ENCODE peak calls at places on chromosomes 3 and 15, in four cellular contexts. A, T, R and Y are unnamed samples.

GRCh38 chr15:31361764-31362120 is 35.1 kb downstream of the KLF13 start:
- DNase-seq in R (no peak), A (no peak), T (no peak), Y (no peak)

GRCh38 chr15:31468911-31469800 is 142.5 kb downstream of the KLF13 start:
- DNase-seq in A (no peak), T (no peak), R (no peak), Y (no peak)

GRCh38 chr3:123884993-123885392 is 861 bp upstream of the MYLK start:
- DNase-seq in T (no peak), R (no peak), A (no peak), Y (no peak)

GRCh38 chr15:36994809-36995208 is 105.5 kb downstream of the MEIS2 start:
- DNase-seq in R (no peak), T (no peak), A (no peak), Y (no peak)

GRCh38 chr15:65620833-65621232 is 905 bp upstream of the SLC24A1 start:
- DNase-seq in R (no peak), A (no peak), T (no peak), Y (peak; percentile 30)

GRCh38 chr3:58633157-58633865 is 33.3 kb downstream of the FAM3D start:
- DNase-seq in T (no peak), A (no peak), R (no peak), Y (no peak)

GRCh38 chr15:53910852-53911251 is 67.4 kb upstream of the UNC13C start:
- DNase-seq in R (no peak), A (no peak), T (peak; percentile 35), Y (no peak)

GRCh38 chr3:11211531-11212300 is 57.4 kb downstream of the HRH1 start:
- DNase-seq in A (no peak), T (no peak), R (no peak), Y (no peak)

GRCh38 chr15:75680007-75680789 is 32.5 kb downstream of the CSPG4 start:
- DNase-seq in A (no peak), T (no peak), R (no peak), Y (no peak)

GRCh38 chr3:122067214-122067550 is 12.0 kb downstream of the CD86 start:
- DNase-seq in T (no peak), R (no peak), A (peak; percentile 49), Y (peak; percentile 39)

GRCh38 chr3:59247402-59247841 is 197.6 kb upstream of the CFAP20DC start:
- DNase-seq in T (no peak), A (peak; percentile 18), R (no peak), Y (no peak)

GRCh38 chr3:163587342-163587741 is 1491.0 kb downstream of the SI start:
- DNase-seq in A (no peak), R (no peak), T (no peak), Y (no peak)

GRCh38 chr3:21979706-21980105 is 228.7 kb upstream of the ZNF385D start:
- DNase-seq in R (no peak), T (no peak), A (no peak), Y (no peak)

GRCh38 chr15:95995375-95996168 is 334.9 kb upstream of the NR2F2 start:
- DNase-seq in A (no peak), R (no peak), T (no peak), Y (no peak)

GRCh38 chr3:49805367-49805782 is 2.3 kb downstream of the INKA1 start:
- DNase-seq in A (peak; percentile 78), T (peak; percentile 75), R (no peak), Y (peak; percentile 86)

GRCh38 chr3:138899592-138899991 is 47.3 kb downstream of the FOXL2 start:
- DNase-seq in R (no peak), T (no peak), A (no peak), Y (no peak)

GRCh38 chr3:59563966-59564365 is 514.1 kb upstream of the CFAP20DC start:
- DNase-seq in R (no peak), T (no peak), A (no peak), Y (no peak)

GRCh38 chr3:107676469-107677309 is 153.9 kb downstream of the BBX start:
- DNase-seq in A (peak; percentile 19), R (no peak), T (peak; percentile 20), Y (peak; percentile 63)